ENCODE peak calls at places on chromosomes 6 and 20, in eight cellular contexts. L is ascending aorta, U is left lung, X is ovary, J is SJSA1, R is hepatocyte, T is cardiac muscle cell, B is heart left ventricle. I is an unnamed sample.
A peak's percentile ranks its signal among the peaks of the same experiment; 100 is the strongest.

GRCh38 chr20:50478162-50479036 is 31.8 kb upstream of the PTPN1 start:
- DNase-seq in T (peak; percentile 54), B (peak; percentile 61), J (peak; percentile 55), U (peak; percentile 88), R (peak; percentile 80), X (peak; percentile 50), L (peak; percentile 53), I (peak; percentile 73)

GRCh38 chr6:135909737-135910387 is 58.4 kb downstream of the PDE7B start:
- DNase-seq in X (no peak), J (no peak), T (peak; percentile 69), R (peak; percentile 73), U (no peak), B (no peak), L (no peak), I (peak; percentile 83)

GRCh38 chr6:126959765-126960164 is 158.7 kb upstream of the RSPO3 start:
- DNase-seq in B (no peak), L (no peak), U (no peak), X (no peak), T (no peak), J (no peak), R (no peak), I (no peak)

GRCh38 chr6:66675906-66676305 is 968.9 kb upstream of the EYS start:
- DNase-seq in L (no peak), X (no peak), J (no peak), R (no peak), B (no peak), U (no peak), T (no peak), I (no peak)

GRCh38 chr20:21411725-21412124 is 14.4 kb upstream of the NKX2-4 start:
- DNase-seq in T (no peak), B (no peak), U (no peak), X (no peak), L (no peak), J (no peak), R (no peak), I (no peak)

GRCh38 chr20:41028359-41029149 is at the start of gene TOP1:
- DNase-seq in L (peak; percentile 100), T (peak; percentile 100), J (peak; percentile 99), B (peak; percentile 100), R (peak; percentile 100), X (peak; percentile 100), U (peak; percentile 100), I (peak; percentile 98)

GRCh38 chr6:16591681-16592549 is 169.3 kb downstream of the ATXN1 start:
- DNase-seq in B (no peak), T (no peak), L (no peak), U (no peak), R (no peak), X (no peak), J (no peak), I (no peak)

GRCh38 chr6:117128052-117128451 is 137.3 kb upstream of the VGLL2 start:
- DNase-seq in J (no peak), L (no peak), U (no peak), T (no peak), X (no peak), R (no peak), B (no peak), I (no peak)

GRCh38 chr6:135586844-135587243 is 89.3 kb upstream of the AHI1 start:
- DNase-seq in X (no peak), L (no peak), U (no peak), R (no peak), J (no peak), T (no peak), B (no peak), I (no peak)

GRCh38 chr6:111607279-111607678 is 1.6 kb upstream of the TRAF3IP2 start:
- DNase-seq in J (no peak), T (no peak), L (no peak), U (no peak), R (no peak), B (no peak), X (no peak), I (no peak)

GRCh38 chr6:111605100-111605748 is 454 bp downstream of the TRAF3IP2 start:
- DNase-seq in J (peak; percentile 86), L (no peak), R (peak; percentile 72), T (peak; percentile 69), B (peak; percentile 81), X (peak; percentile 84), U (peak; percentile 87), I (peak; percentile 60)

GRCh38 chr6:111604259-111605099 is 1.2 kb downstream of the TRAF3IP2 start:
- DNase-seq in L (peak; percentile 50), J (peak; percentile 91), U (peak; percentile 28), B (peak; percentile 87), T (peak; percentile 45), X (peak; percentile 69), R (peak; percentile 51), I (no peak)

GRCh38 chr6:111603648-111604047 is 2.0 kb downstream of the TRAF3IP2 start:
- DNase-seq in T (no peak), J (peak; percentile 39), B (no peak), U (no peak), X (no peak), L (no peak), R (no peak), I (no peak)

GRCh38 chr6:111606620-111607115 is 990 bp upstream of the TRAF3IP2 start:
- DNase-seq in X (no peak), L (no peak), T (no peak), B (no peak), U (no peak), R (no peak), J (peak; percentile 42), I (no peak)
- H3K4me1 ChIP-seq in X (peaks cover 13% of the 10 kb centered on the region), L (peaks cover 28% of the 10 kb centered on the region), T (peaks cover 38% of the 10 kb centered on the region), B (peaks cover 40% of the 10 kb centered on the region), U (peaks cover 27% of the 10 kb centered on the region), R (peaks cover 50% of the 10 kb centered on the region), J (peaks cover 45% of the 10 kb centered on the region), I (peaks cover 13% of the 10 kb centered on the region)

GRCh38 chr20:63913768-63914167 is 18.8 kb downstream of the DNAJC5 start:
- DNase-seq in U (peak; percentile 40), L (no peak), J (no peak), B (no peak), T (no peak), X (no peak), R (no peak), I (no peak)

GRCh38 chr20:63911171-63911570 is 16.2 kb downstream of the DNAJC5 start:
- DNase-seq in R (no peak), T (no peak), J (no peak), U (peak; percentile 87), B (no peak), X (no peak), L (no peak), I (no peak)

GRCh38 chr20:63903796-63904570 is 9.1 kb downstream of the DNAJC5 start:
- DNase-seq in T (no peak), L (no peak), J (no peak), U (peak; percentile 21), R (no peak), X (no peak), B (no peak), I (no peak)

DNA sequence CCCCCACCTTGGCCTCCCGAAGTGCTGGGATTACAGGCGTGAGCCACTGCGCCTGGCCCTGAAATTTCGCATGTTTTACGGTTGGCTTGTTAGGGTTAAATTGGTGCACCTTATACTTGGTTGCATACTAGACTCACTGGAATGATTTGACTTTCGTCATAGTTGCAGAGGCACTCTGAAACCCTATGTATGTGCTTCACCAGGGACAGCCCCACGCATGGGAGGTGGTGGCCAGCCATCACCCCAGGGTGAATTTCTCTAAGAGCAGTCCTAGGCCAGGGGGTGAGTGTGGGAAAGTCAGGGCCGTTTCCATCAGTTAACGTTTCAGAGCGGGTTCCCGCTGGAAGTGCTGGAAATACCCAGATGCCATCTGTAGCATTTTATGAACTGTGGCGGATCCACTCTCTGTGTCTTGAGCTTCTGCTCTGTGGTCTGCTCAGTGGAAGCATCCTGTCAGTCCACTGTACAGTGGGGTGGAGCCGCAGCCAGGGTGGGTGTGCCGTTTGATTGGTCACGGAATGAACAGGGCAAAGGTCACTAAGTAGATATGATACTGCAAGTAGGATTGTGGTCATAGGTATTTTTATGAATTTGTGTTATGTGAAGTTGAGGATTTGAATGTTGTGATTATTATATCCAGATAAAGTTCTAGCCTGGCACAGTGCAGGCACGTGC is 13.2 kb downstream of the DNAJC5 start:
- DNase-seq in B (no peak), X (no peak), J (no peak), R (peak; percentile 49), U (no peak), L (no peak), T (no peak), I (no peak)
- H3K27ac ChIP-seq in B (no peak overlapping the region), X (no peak overlapping the region), J (no peak overlapping the region), R (peak overlapping the region; percentile 66), U (no peak overlapping the region), L (no peak overlapping the region), T (peak overlapping the region; percentile 41), I (no peak overlapping the region)

GRCh38 chr6:35359744-35360348 is 17.5 kb downstream of the PPARD start:
- DNase-seq in X (peak; percentile 68), J (no peak), U (no peak), L (no peak), T (peak; percentile 28), B (peak; percentile 68), R (no peak), I (no peak)

GRCh38 chr6:35362200-35362599 is 19.8 kb downstream of the PPARD start:
- DNase-seq in U (no peak), T (no peak), B (no peak), R (no peak), X (peak; percentile 7), L (no peak), J (no peak), I (no peak)

GRCh38 chr6:35360349-35361138 is 18.2 kb downstream of the PPARD start:
- DNase-seq in X (peak; percentile 43), L (no peak), T (no peak), R (peak; percentile 61), U (no peak), J (no peak), B (peak; percentile 75), I (no peak)

GRCh38 chr6:35365599-35366596 is 23.5 kb downstream of the PPARD start:
- DNase-seq in T (no peak), L (no peak), R (no peak), B (no peak), X (no peak), J (no peak), U (no peak), I (no peak)

GRCh38 chr6:35363293-35363750 is 21.0 kb downstream of the PPARD start:
- DNase-seq in U (no peak), L (no peak), T (peak; percentile 85), X (peak; percentile 19), J (no peak), R (peak; percentile 57), B (peak; percentile 50), I (no peak)
- H3K4me3 ChIP-seq in U (no peak overlapping the region), L (no peak overlapping the region), T (peak overlapping the region; percentile 1), X (no peak overlapping the region), J (no peak overlapping the region), R (no peak overlapping the region), B (no peak overlapping the region), I (no peak overlapping the region)

DNA sequence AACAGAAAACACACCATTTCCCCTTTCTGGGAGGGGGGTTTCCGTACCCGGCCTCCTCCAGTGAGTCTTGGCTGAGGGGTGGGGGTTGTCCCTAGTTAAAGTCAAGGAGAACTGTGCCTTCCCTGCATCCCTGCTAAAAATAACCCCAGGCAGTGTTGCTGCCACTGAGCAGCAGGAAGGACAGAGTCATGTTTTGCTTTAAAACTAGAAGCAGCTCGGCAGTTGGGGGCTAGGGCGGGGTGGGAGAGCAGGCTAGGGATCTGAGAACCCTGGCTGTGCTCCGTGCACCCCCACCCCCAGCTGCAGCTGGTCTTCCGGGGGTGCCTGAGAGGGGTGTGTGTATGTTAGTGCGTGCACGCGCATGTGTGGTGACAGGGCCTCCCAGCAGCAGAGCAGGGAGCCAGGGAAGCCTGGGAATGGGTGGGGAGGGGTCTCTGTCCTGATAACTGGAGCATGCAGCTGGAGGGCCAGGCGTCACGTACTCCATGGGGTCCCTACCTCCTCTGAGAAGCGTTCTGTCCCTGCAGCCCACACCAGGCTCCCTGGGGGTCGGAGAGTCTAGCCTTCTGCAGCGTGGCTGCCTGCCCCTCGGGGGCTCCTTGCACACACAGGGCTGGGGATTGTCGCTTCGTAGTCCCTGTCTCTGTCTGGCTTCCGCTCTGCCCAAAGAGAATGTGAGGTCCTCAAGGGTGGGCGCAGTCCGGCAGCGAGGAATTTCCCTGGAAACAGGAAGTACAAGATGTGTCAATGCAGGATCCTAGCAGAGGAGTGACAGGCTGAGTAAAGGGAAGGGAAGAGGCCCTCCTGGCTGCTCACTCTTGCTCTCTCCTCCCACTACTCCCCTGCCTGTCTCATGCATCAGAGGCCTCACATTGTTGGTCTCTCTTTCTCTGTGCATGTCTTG is 16.8 kb upstream of the ARMC12 start:
- DNase-seq in J (no peak), R (peak; percentile 55), U (peak; percentile 82), B (peak; percentile 69), X (peak; percentile 65), L (no peak), T (peak; percentile 61), I (peak; percentile 38)
- H3K4me1 ChIP-seq in J (peaks cover 4% of the 10 kb centered on the region), R (peaks cover 58% of the 10 kb centered on the region), U (peaks cover 26% of the 10 kb centered on the region), B (peaks cover 34% of the 10 kb centered on the region), X (peaks cover 30% of the 10 kb centered on the region), L (peaks cover 23% of the 10 kb centered on the region), T (peaks cover 48% of the 10 kb centered on the region), I (peaks cover 60% of the 10 kb centered on the region)